ENCODE peak calls at places on chromosomes 3 and 15, in nine cellular contexts. D, O, V, T, Y, L, N, X and E are unnamed samples.

GRCh38 chr3:185693985-185694675 is 108.0 kb downstream of the SENP2 start:
- DNase-seq in L (no peak), T (peak), D (no peak), V (no peak), N (no peak), O (no peak), Y (no peak), X (no peak), E (no peak)

GRCh38 chr3:115814778-115815380 is 191.6 kb downstream of the GAP43 start:
- DNase-seq in N (peak), T (peak), X (peak), D (peak), O (peak), L (peak), V (peak), Y (peak), E (peak)

GRCh38 chr3:188697127-188697526 is 474.6 kb upstream of the TPRG1 start:
- DNase-seq in D (no peak), X (no peak), L (no peak), O (no peak), Y (no peak), V (peak), T (no peak), N (no peak), E (no peak)

GRCh38 chr3:195180490-195181106 is 90.4 kb downstream of the XXYLT1 start:
- DNase-seq in O (no peak), N (no peak), L (no peak), T (no peak), V (no peak), Y (no peak), X (no peak), D (no peak), E (peak)

GRCh38 chr3:125482406-125482805 is 37.6 kb downstream of the SNX4 start:
- DNase-seq in Y (no peak), V (no peak), D (no peak), L (no peak), N (no peak), O (no peak), X (no peak), T (no peak), E (no peak)

GRCh38 chr3:18393906-18394305 is 31.2 kb downstream of the SATB1 start:
- DNase-seq in D (no peak), X (no peak), V (no peak), Y (no peak), O (no peak), N (peak), L (no peak), T (peak), E (no peak)

GRCh38 chr3:10378246-10378645 is 57.3 kb upstream of the SEC13 start:
- DNase-seq in V (no peak), L (no peak), D (no peak), Y (no peak), O (no peak), X (no peak), T (no peak), N (no peak), E (no peak)

GRCh38 chr15:39586387-39587171 is 5.7 kb downstream of the THBS1 start:
- DNase-seq in D (no peak), T (peak), L (no peak), O (no peak), X (peak), Y (no peak), V (no peak), N (no peak), E (no peak)

GRCh38 chr3:43004282-43004681 is 25.2 kb downstream of the GASK1A start:
- DNase-seq in N (peak), O (no peak), L (no peak), X (no peak), V (no peak), T (peak), Y (no peak), D (no peak), E (no peak)

GRCh38 chr15:41607033-41607432 is 48.0 kb downstream of the TYRO3 start:
- DNase-seq in V (no peak), Y (no peak), O (no peak), N (peak), D (no peak), T (peak), X (no peak), L (no peak), E (no peak)

GRCh38 chr3:52062499-52062898 is 6.1 kb upstream of the DUSP7 start:
- DNase-seq in N (peak), X (peak), Y (no peak), O (no peak), T (peak), L (no peak), V (peak), D (peak), E (no peak)

GRCh38 chr15:56734013-56734625 is 810 bp upstream of the ZNF280D start:
- DNase-seq in V (peak), Y (no peak), N (no peak), X (no peak), T (no peak), L (no peak), D (peak), O (no peak), E (no peak)

GRCh38 chr3:10299679-10300078 is 6.9 kb upstream of the GHRL start:
- DNase-seq in O (no peak), X (no peak), T (no peak), N (no peak), D (no peak), Y (no peak), V (no peak), L (no peak), E (no peak)

GRCh38 chr3:38006031-38006430 is 15.4 kb downstream of the VILL start:
- DNase-seq in D (no peak), O (no peak), Y (no peak), V (no peak), N (no peak), L (no peak), X (no peak), T (no peak), E (no peak)

GRCh38 chr3:172036541-172037215 is 2.7 kb upstream of the FNDC3B start:
- DNase-seq in V (no peak), O (no peak), D (no peak), N (no peak), X (no peak), T (no peak), Y (no peak), L (no peak), E (no peak)

GRCh38 chr3:133931084-133931483 is 35.4 kb upstream of the RAB6B start:
- DNase-seq in D (no peak), X (no peak), N (no peak), L (no peak), Y (no peak), T (no peak), O (no peak), V (no peak), E (no peak)

GRCh38 chr3:66196633-66197032 is 24.2 kb upstream of the SLC25A26 start:
- DNase-seq in N (no peak), O (no peak), L (no peak), Y (no peak), V (no peak), D (no peak), T (peak), X (no peak), E (no peak)
- TF ChIP-seq CTCF in N (peak), O (no peak), L (peak), Y (no peak), V (no peak), D (no peak), T (peak), X (no peak), E (no peak)

GRCh38 chr15:43511012-43511885 is 6.2 kb upstream of the MAP1A start:
- DNase-seq in V (peak), L (peak), X (no peak), O (peak), Y (peak), D (peak), N (no peak), T (no peak), E (peak)
- TF ChIP-seq CTCF in V (no peak), L (peak), X (no peak), O (peak), Y (no peak), D (peak), N (peak), T (peak), E (no peak)

GRCh38 chr3:137360531-137361201 is 402.9 kb downstream of the IL20RB start:
- DNase-seq in O (no peak), V (no peak), Y (no peak), N (no peak), L (no peak), T (no peak), D (no peak), X (no peak), E (no peak)
- TF ChIP-seq CTCF in O (no peak), V (no peak), Y (no peak), N (no peak), L (no peak), T (no peak), D (no peak), X (no peak), E (no peak)

DNA sequence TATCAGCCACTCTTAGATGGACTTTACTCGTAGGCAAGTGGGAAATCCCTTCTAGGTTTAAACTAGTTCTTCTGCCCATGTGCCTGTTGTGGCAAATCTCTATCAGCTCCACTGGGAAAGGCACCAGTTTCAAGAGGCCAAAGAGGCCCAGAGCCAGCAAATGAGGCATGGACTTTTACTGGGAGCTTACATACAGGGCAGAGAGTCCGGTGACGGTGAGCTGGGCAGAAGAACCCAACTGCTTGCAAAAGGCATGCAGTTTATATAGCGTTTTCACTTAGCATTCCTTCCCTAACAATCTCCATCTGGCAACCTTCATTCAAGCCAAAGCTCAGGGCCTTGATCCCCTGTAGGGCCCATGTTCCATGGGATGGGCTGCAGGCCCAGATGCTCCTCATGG is 93.0 kb upstream of the C3orf80 start:
- DNase-seq in X (no peak), L (no peak), V (no peak), O (no peak), T (no peak), D (no peak), N (no peak), Y (no peak), E (no peak)
- TF ChIP-seq CTCF in X (no peak), L (no peak), V (no peak), O (no peak), T (no peak), D (no peak), N (no peak), Y (no peak), E (no peak)

DNA sequence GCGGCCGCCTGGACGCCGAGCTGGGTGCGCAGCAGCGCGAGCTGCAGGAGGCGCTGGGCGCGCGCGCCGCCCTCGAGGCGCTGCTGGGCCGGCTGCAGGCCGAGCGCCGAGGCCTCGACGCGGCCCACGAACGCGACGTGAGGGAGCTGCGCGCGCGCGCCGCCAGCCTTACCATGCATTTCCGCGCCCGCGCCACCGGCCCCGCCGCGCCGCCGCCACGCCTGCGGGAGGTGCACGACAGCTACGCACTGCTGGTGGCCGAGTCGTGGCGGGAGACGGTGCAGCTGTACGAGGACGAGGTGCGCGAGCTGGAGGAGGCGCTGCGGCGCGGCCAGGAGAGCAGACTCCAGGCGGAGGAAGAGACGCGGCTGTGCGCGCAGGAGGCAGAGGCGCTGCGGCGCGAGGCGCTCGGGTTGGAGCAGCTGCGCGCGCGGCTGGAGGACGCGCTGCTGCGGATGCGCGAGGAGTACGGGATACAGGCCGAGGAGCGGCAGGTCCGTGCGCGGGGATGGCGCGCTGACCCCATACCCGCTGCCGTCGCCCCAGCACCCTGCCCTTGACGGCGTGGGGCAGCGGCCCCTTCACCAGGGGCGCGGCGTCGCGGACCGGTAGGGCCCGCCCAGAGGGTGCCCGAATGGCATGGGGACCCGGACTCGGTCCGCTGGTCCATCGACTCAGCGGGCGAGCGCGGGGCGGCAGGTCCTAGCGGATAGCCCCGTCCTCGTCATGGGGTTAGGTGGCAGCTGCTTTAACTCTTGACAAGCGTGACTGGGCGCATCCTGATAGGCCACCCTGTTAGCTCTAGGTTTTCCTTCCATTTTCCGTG is 849 bp downstream of the SYNM start:
- DNase-seq in Y (peak), T (peak), N (peak), O (peak), X (peak), V (peak), L (peak), D (peak), E (peak)
- TF ChIP-seq CTCF in Y (no peak), T (no peak), N (no peak), O (peak), X (no peak), V (no peak), L (no peak), D (no peak), E (no peak)

GRCh38 chr3:48561045-48561736 is 2.4 kb downstream of the UCN2 start:
- DNase-seq in L (peak), Y (peak), D (peak), T (peak), O (peak), X (peak), V (no peak), N (no peak), E (peak)
- TF ChIP-seq CTCF in L (peak), Y (no peak), D (peak), T (peak), O (no peak), X (no peak), V (no peak), N (no peak), E (peak)

GRCh38 chr15:33242669-33243191 is 48.2 kb upstream of the FMN1 start:
- DNase-seq in O (no peak), D (peak), N (no peak), X (no peak), T (peak), Y (no peak), L (no peak), V (no peak), E (peak)
- TF ChIP-seq CTCF in O (peak), D (peak), N (peak), X (no peak), T (peak), Y (no peak), L (peak), V (peak), E (peak)

GRCh38 chr3:107523361-107524213 is 825 bp downstream of the BBX start:
- DNase-seq in X (peak), O (peak), Y (peak), N (peak), V (peak), T (peak), L (peak), D (peak), E (peak)

GRCh38 chr3:107524214-107525100 is 1.7 kb downstream of the BBX start:
- DNase-seq in V (peak), O (peak), Y (peak), T (peak), X (peak), D (peak), L (peak), N (peak), E (peak)

GRCh38 chr3:107520535-107520934 is 2.2 kb upstream of the BBX start:
- DNase-seq in O (no peak), L (no peak), Y (no peak), X (no peak), N (no peak), D (no peak), V (no peak), T (no peak), E (no peak)

GRCh38 chr3:107522510-107523360 is at the start of gene BBX:
- DNase-seq in D (peak), Y (peak), L (peak), N (peak), X (peak), T (peak), V (peak), O (peak), E (peak)

GRCh38 chr3:107521466-107522059 is 1.2 kb upstream of the BBX start:
- DNase-seq in D (no peak), Y (no peak), T (no peak), L (no peak), X (no peak), V (peak), O (no peak), N (no peak), E (no peak)
- TF ChIP-seq CTCF in D (no peak), Y (no peak), T (no peak), L (no peak), X (no peak), V (no peak), O (no peak), N (no peak), E (no peak)

GRCh38 chr3:114496466-114496865 is 202.6 kb downstream of the TIGIT start:
- DNase-seq in V (no peak), Y (no peak), N (no peak), D (no peak), X (no peak), T (no peak), O (no peak), L (no peak), E (no peak)

GRCh38 chr3:114494498-114494897 is 200.7 kb downstream of the TIGIT start:
- DNase-seq in D (no peak), N (no peak), Y (no peak), L (no peak), X (no peak), T (no peak), O (no peak), V (no peak), E (no peak)

GRCh38 chr3:114496021-114496434 is 202.2 kb downstream of the TIGIT start:
- DNase-seq in D (no peak), X (no peak), N (peak), Y (no peak), O (no peak), L (no peak), V (no peak), T (peak), E (no peak)

GRCh38 chr3:114498779-114499370 is 205.0 kb downstream of the TIGIT start:
- DNase-seq in Y (no peak), N (peak), D (peak), T (peak), V (no peak), X (no peak), L (no peak), O (peak), E (no peak)

GRCh38 chr3:114496874-114497273 is 203.0 kb downstream of the TIGIT start:
- DNase-seq in D (no peak), Y (no peak), V (no peak), X (no peak), T (peak), L (no peak), O (no peak), N (no peak), E (no peak)
- TF ChIP-seq CTCF in D (no peak), Y (no peak), V (no peak), X (no peak), T (no peak), L (no peak), O (no peak), N (no peak), E (no peak)

GRCh38 chr15:67049351-67050044 is 15.9 kb upstream of the SMAD3 start:
- DNase-seq in T (peak), N (no peak), O (no peak), V (no peak), L (no peak), D (no peak), X (peak), Y (peak), E (no peak)
- TF ChIP-seq CTCF in T (no peak), N (no peak), O (no peak), V (no peak), L (no peak), D (no peak), X (no peak), Y (no peak), E (no peak)